ENCODE peak calls at places on chromosomes 2 and 18, in four cellular contexts. X, Q, A and N are unnamed samples.

GRCh38 chr18:35134190-35134730 is 93.0 kb downstream of the MAPRE2 start:
- DNase-seq in X (no peak), Q (no peak), A (no peak), N (no peak)

GRCh38 chr18:65750421-65751144 is at the start of gene CDH7:
- DNase-seq in X (no peak), Q (no peak), A (no peak), N (no peak)

GRCh38 chr2:66441651-66442365 is 6.9 kb downstream of the MEIS1 start:
- DNase-seq in X (no peak), Q (peak; percentile 45), A (no peak), N (no peak)

GRCh38 chr2:17084882-17085281 is 419.2 kb upstream of the CYRIA start:
- DNase-seq in X (no peak), Q (no peak), A (no peak), N (no peak)

GRCh38 chr18:43789234-43790000 is 512.1 kb upstream of the SYT4 start:
- DNase-seq in X (no peak), Q (peak; percentile 7), A (no peak), N (no peak)

GRCh38 chr18:12031836-12032235 is 50.5 kb downstream of the IMPA2 start:
- DNase-seq in X (no peak), Q (peak; percentile 94), A (no peak), N (no peak)

GRCh38 chr2:28274911-28275685 is 117.6 kb upstream of the FOSL2 start:
- DNase-seq in X (no peak), Q (peak; percentile 88), A (peak; percentile 79), N (no peak)

GRCh38 chr18:44130365-44130942 is 550.2 kb upstream of the SETBP1 start:
- DNase-seq in X (peak; percentile 31), Q (peak; percentile 49), A (no peak), N (peak; percentile 39)

GRCh38 chr2:221241072-221241471 is 331.0 kb downstream of the EPHA4 start:
- DNase-seq in X (no peak), Q (no peak), A (no peak), N (peak; percentile 8)

GRCh38 chr2:213995400-213996105 is 415.3 kb upstream of the VWC2L start:
- DNase-seq in X (no peak), Q (peak; percentile 98), A (peak; percentile 63), N (no peak)

GRCh38 chr2:50374117-50374516 is 657.8 kb downstream of the NRXN1 start:
- DNase-seq in X (no peak), Q (no peak), A (no peak), N (no peak)

GRCh38 chr2:71669628-71670429 is 216.5 kb downstream of the DYSF start:
- DNase-seq in X (no peak), Q (no peak), A (no peak), N (no peak)

GRCh38 chr18:58338961-58339722 is 289.7 kb downstream of the ALPK2 start:
- DNase-seq in X (no peak), Q (no peak), A (no peak), N (no peak)

GRCh38 chr2:1674276-1674675 is 70.0 kb downstream of the PXDN start:
- DNase-seq in X (no peak), Q (no peak), A (no peak), N (no peak)

GRCh38 chr2:158968396-158969161 is at the start of gene TANC1:
- DNase-seq in X (no peak), Q (peak; percentile 98), A (peak; percentile 74), N (peak; percentile 91)

GRCh38 chr18:45830917-45831316 is 5.4 kb downstream of the SIGLEC15 start:
- DNase-seq in X (no peak), Q (no peak), A (no peak), N (no peak)

GRCh38 chr2:30232027-30232800 is 880 bp downstream of the LBH start:
- DNase-seq in X (peak; percentile 24), Q (peak; percentile 76), A (no peak), N (no peak)

GRCh38 chr2:30358351-30358750 is 88.7 kb upstream of the LCLAT1 start:
- DNase-seq in X (no peak), Q (no peak), A (no peak), N (no peak)

GRCh38 chr2:208304157-208304556 is 38.1 kb downstream of the PIKFYVE start:
- DNase-seq in X (no peak), Q (no peak), A (no peak), N (no peak)

GRCh38 chr2:1654696-1655374 is 89.5 kb downstream of the PXDN start:
- DNase-seq in X (no peak), Q (peak; percentile 62), A (no peak), N (no peak)

GRCh38 chr2:178194600-178195389 is 483 bp downstream of the OSBPL6 start:
- DNase-seq in X (no peak), Q (peak; percentile 86), A (no peak), N (peak; percentile 15)

GRCh38 chr2:11540996-11541692 is 7.3 kb downstream of the GREB1 start:
- DNase-seq in X (no peak), Q (no peak), A (no peak), N (no peak)

GRCh38 chr2:18119883-18120282 is 241.4 kb downstream of the KCNS3 start:
- DNase-seq in X (no peak), Q (peak; percentile 92), A (no peak), N (no peak)

GRCh38 chr2:120320318-120320851 is 25.6 kb upstream of the INHBB start:
- DNase-seq in X (no peak), Q (no peak), A (no peak), N (no peak)
- H2AFZ ChIP-seq in X (no peak overlapping the region), Q (no peak overlapping the region), A (no peak overlapping the region), N (no peak overlapping the region)

DNA sequence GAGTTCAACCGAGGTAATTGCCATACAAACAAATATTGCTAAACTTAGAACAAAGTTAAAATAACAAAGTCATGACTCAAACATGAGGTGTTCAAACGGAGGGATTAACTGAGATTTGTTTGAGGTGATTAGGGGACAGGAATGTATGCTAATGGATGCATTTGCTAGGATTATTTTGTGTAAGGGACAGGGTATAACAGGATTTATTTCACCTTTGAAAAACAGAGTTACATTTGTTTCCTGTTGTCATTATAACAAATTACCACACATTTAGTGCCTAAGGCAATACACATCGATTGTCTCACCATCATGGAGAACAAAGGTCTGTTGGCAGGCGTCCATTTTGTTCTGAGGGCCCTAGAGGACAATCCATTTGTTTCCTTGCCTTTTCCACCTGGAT is 304.3 kb upstream of the CNTNAP5 start:
- DNase-seq in X (no peak), Q (no peak), A (no peak), N (no peak)
- H2AFZ ChIP-seq in X (no peak overlapping the region), Q (no peak overlapping the region), A (no peak overlapping the region), N (no peak overlapping the region)

DNA sequence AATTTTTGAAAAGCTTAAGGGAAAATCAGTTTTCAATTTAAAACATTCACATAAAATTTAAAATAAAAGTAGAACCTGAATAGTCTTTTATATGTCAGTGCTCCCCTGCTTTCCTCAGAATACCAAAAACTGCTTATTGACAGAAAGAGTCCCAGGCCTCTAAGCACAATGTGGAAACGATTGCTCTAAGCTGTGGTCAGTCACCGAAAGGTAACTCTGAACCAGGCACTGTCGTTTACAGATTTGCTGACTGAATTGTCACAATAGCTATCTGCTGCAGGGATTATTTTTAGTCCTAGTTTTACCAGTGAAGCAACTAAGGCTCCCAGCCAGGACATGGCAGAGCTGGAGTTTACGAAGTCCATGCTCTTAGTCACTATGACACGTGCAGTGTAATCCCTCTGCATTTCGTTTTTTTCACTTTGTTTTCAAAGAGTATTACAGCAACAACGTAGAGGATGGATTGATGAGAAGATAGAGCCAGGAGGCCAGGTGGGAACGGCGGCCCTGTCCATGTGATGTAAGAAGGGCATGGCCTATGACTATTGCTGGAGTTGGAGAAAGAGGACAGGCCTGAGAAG is 28.1 kb upstream of the TMEM247 start:
- DNase-seq in X (no peak), Q (peak; percentile 90), A (no peak), N (no peak)
- H2AFZ ChIP-seq in X (no peak overlapping the region), Q (no peak overlapping the region), A (no peak overlapping the region), N (no peak overlapping the region)

GRCh38 chr2:238975408-238975807 is 127.5 kb downstream of the TWIST2 start:
- DNase-seq in X (no peak), Q (no peak), A (no peak), N (no peak)

GRCh38 chr2:238974061-238974460 is 126.2 kb downstream of the TWIST2 start:
- DNase-seq in X (no peak), Q (peak; percentile 83), A (no peak), N (no peak)

GRCh38 chr2:238974510-238975166 is 126.8 kb downstream of the TWIST2 start:
- DNase-seq in X (no peak), Q (peak; percentile 89), A (peak; percentile 22), N (no peak)

GRCh38 chr2:238979636-238980035 is 131.8 kb downstream of the TWIST2 start:
- DNase-seq in X (no peak), Q (no peak), A (no peak), N (no peak)

DNA sequence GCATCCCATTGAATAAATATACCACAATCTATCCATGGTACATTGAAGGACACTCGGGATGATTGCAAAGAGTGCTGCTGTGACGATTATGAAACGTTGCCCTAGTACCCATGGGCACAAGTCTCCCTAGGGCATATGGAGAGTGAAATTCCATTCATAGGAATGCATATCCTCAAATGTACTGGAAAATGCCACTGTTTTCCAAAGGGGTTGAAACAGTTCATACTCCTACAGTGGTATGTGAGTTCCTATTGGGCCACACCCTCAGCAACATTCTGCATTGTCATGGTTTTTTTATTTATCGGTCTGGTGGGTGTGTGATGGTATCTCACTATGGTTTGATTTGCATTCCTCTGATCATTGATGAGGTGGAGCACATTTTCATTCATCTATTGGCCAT is 130.6 kb downstream of the TWIST2 start:
- DNase-seq in X (no peak), Q (no peak), A (no peak), N (no peak)
- H2AFZ ChIP-seq in X (no peak overlapping the region), Q (no peak overlapping the region), A (no peak overlapping the region), N (no peak overlapping the region)

GRCh38 chr2:67867735-67868134 is 195.1 kb downstream of the C1D start:
- DNase-seq in X (no peak), Q (peak; percentile 42), A (no peak), N (no peak)
- H2AFZ ChIP-seq in X (no peak overlapping the region), Q (no peak overlapping the region), A (no peak overlapping the region), N (no peak overlapping the region)

GRCh38 chr2:47282621-47283272 is 120.2 kb upstream of the MSH2 start:
- DNase-seq in X (no peak), Q (no peak), A (no peak), N (no peak)
- H2AFZ ChIP-seq in X (no peak overlapping the region), Q (no peak overlapping the region), A (no peak overlapping the region), N (no peak overlapping the region)

GRCh38 chr2:181275643-181276070 is 181.5 kb upstream of the ITGA4 start:
- DNase-seq in X (peak; percentile 5), Q (no peak), A (no peak), N (no peak)

GRCh38 chr2:181285116-181285515 is 172.1 kb upstream of the ITGA4 start:
- DNase-seq in X (no peak), Q (no peak), A (no peak), N (no peak)

DNA sequence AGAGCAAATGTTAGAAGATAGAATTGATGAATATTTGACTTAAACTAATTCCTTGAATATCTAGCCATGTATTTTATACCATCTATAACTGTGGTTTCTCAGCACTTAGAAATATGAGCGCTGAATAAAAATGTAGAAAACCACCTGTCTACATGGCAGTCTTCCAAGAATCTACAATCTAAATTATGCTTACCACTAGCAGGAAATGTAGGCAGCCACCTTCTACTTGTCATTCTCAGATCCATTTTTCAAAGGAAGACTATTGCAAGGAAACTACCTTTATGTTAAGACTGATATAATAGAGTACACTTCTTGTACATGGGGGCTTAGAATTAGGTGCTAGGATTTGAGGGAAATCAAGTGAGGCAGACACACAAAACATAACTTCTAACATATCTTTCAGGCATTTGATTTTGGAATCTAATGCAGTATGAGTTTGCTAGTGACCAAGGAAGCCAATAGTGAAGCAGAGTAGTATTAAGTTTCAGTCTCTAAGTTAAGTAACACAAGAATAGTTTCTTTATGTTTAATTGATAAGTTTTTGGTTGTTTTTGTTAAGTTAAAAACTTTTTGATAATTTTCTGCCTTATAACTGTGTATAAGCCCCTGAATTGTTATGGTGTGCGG is 175.9 kb upstream of the ITGA4 start:
- DNase-seq in X (no peak), Q (no peak), A (no peak), N (peak; percentile 45)
- H2AFZ ChIP-seq in X (no peak overlapping the region), Q (no peak overlapping the region), A (no peak overlapping the region), N (no peak overlapping the region)